ENCODE peak calls at places on chromosomes 4 and X, in eight cellular contexts. P, I, E, M, R, F, K and N are unnamed samples.

GRCh38 chrX:68726366-68726765 is 78.9 kb downstream of the STARD8 start:
- DNase-seq in P (no peak), E (no peak), R (no peak), I (no peak), F (no peak), M (no peak), K (no peak), N (no peak)

GRCh38 chrX:53321216-53321942 is 40.0 kb upstream of the IQSEC2 start:
- DNase-seq in P (no peak), M (peak), E (no peak), K (no peak), I (no peak), R (no peak), F (peak), N (no peak)

GRCh38 chrX:56029691-56030090 is 202.5 kb upstream of the KLF8 start:
- DNase-seq in P (no peak), E (no peak), R (no peak), I (no peak), F (no peak), K (no peak), M (no peak), N (no peak)

GRCh38 chr4:124178449-124179021 is 534.0 kb downstream of the ANKRD50 start:
- DNase-seq in P (peak), E (no peak), K (no peak), M (no peak), F (peak), I (no peak), R (no peak), N (no peak)

GRCh38 chrX:24610540-24610939 is 36.6 kb downstream of the PCYT1B start:
- DNase-seq in F (no peak), M (no peak), P (no peak), I (no peak), E (no peak), R (no peak), K (no peak), N (no peak)

GRCh38 chr4:80197132-80197573 is at the start of gene PRDM8:
- DNase-seq in E (no peak), F (peak), I (no peak), M (no peak), K (no peak), R (no peak), P (peak), N (no peak)

GRCh38 chr4:54109226-54110018 is 9.5 kb downstream of the GSX2 start:
- DNase-seq in P (no peak), I (no peak), F (no peak), M (no peak), E (no peak), R (no peak), K (no peak), N (no peak)

GRCh38 chr4:151652841-151653547 is 107.8 kb downstream of the GATB start:
- DNase-seq in P (no peak), I (no peak), E (no peak), R (no peak), F (peak), K (peak), M (no peak), N (no peak)

GRCh38 chr4:16665942-16666586 is 232.4 kb downstream of the LDB2 start:
- DNase-seq in I (no peak), E (no peak), K (no peak), P (peak), M (no peak), F (no peak), R (no peak), N (no peak)

GRCh38 chr4:33883111-33883510 is 2361.2 kb downstream of the ARAP2 start:
- DNase-seq in I (no peak), F (peak), R (no peak), M (no peak), P (no peak), K (no peak), E (no peak), N (no peak)

GRCh38 chr4:153620352-153620751 is 63.7 kb upstream of the TLR2 start:
- DNase-seq in I (no peak), K (peak), E (no peak), P (no peak), M (no peak), F (no peak), R (no peak), N (no peak)

GRCh38 chr4:38279650-38280322 is 319.6 kb downstream of the PTTG2 start:
- DNase-seq in P (no peak), I (peak), R (no peak), M (no peak), F (peak), E (no peak), K (no peak), N (no peak)

GRCh38 chrX:41559662-41560061 is 112.5 kb downstream of the NYX start:
- DNase-seq in E (no peak), I (no peak), F (peak), M (peak), P (peak), R (peak), K (peak), N (no peak)

GRCh38 chrX:106479920-106480319 is 131.9 kb upstream of the RADX start:
- DNase-seq in P (no peak), R (no peak), F (no peak), M (no peak), K (no peak), E (no peak), I (no peak), N (no peak)

GRCh38 chr4:3792813-3793212 is 26.6 kb downstream of the ADRA2C start:
- DNase-seq in E (no peak), R (no peak), M (no peak), K (no peak), P (no peak), F (no peak), I (no peak), N (peak)

GRCh38 chrX:24100713-24101112 is 46.0 kb downstream of the EIF2S3 start:
- DNase-seq in I (no peak), R (no peak), K (no peak), F (peak), M (no peak), E (no peak), P (peak), N (no peak)

GRCh38 chr4:146477054-146477453 is 44.7 kb downstream of the SLC10A7 start:
- DNase-seq in I (no peak), F (peak), E (no peak), P (peak), K (no peak), M (no peak), R (no peak), N (no peak)

GRCh38 chr4:139552506-139552905 is 3.5 kb downstream of the SETD7 start:
- DNase-seq in M (no peak), I (no peak), P (peak), F (peak), R (no peak), E (no peak), K (no peak), N (no peak)

GRCh38 chr4:77994194-77994721 is 62.9 kb upstream of the FRAS1 start:
- DNase-seq in I (no peak), P (peak), K (peak), R (no peak), E (no peak), M (peak), F (peak), N (peak)

GRCh38 chr4:6727081-6727942 is 11.3 kb downstream of the BLOC1S4 start:
- DNase-seq in F (peak), I (no peak), R (peak), M (no peak), P (no peak), K (no peak), E (no peak), N (no peak)

GRCh38 chrX:44352739-44353138 is 9.3 kb upstream of the EFHC2 start:
- DNase-seq in P (no peak), R (no peak), K (no peak), F (peak), I (no peak), M (no peak), E (no peak), N (no peak)

GRCh38 chr4:122744229-122744628 is 11.7 kb downstream of the BBS12 start:
- DNase-seq in F (peak), P (peak), K (peak), E (no peak), R (no peak), M (no peak), I (no peak), N (no peak)

GRCh38 chr4:7719354-7720174 is 220.1 kb downstream of the AFAP1 start:
- DNase-seq in K (no peak), E (no peak), M (peak), F (peak), P (no peak), R (peak), I (no peak), N (peak)

GRCh38 chrX:52574416-52575275 is 57.8 kb upstream of the XAGE1B start:
- DNase-seq in M (peak), R (no peak), F (peak), E (no peak), I (peak), K (peak), P (peak), N (peak)

GRCh38 chrX:126770179-126770578 is 49.4 kb upstream of the PRR32 start:
- DNase-seq in K (no peak), P (no peak), E (no peak), F (peak), R (no peak), M (no peak), I (peak), N (peak)

GRCh38 chr4:159283697-159284492 is 181.0 kb downstream of the RAPGEF2 start:
- DNase-seq in K (peak), P (peak), I (no peak), M (no peak), F (peak), E (no peak), R (no peak), N (no peak)